ENCODE peak calls at places on chromosomes 1 and 21, in five cellular contexts. One of them, this sample, is unnamed.

GRCh38 chr1:112637257-112638108 is 17.9 kb downstream of the CAPZA1 start:
- DNase-seq in neural crest cell: no peak
- DNase-seq in A549: peak; percentile 40
- DNase-seq in activated CD8-positive, alpha-beta T cell treated with anti-CD3 and anti-CD28 coated beads for 36 hours: no peak
- DNase-seq in PC-3: peak; percentile 26
- DNase-seq in this sample: no peak

GRCh38 chr21:36127977-36128376 is 6.9 kb upstream of the CBR3 start:
- DNase-seq in neural crest cell: no peak
- DNase-seq in A549: no peak
- DNase-seq in activated CD8-positive, alpha-beta T cell treated with anti-CD3 and anti-CD28 coated beads for 36 hours: no peak
- DNase-seq in PC-3: no peak
- DNase-seq in this sample: no peak

GRCh38 chr1:220808501-220809186 is 21.9 kb downstream of the MTARC1 start:
- DNase-seq in neural crest cell: no peak
- DNase-seq in A549: no peak
- DNase-seq in activated CD8-positive, alpha-beta T cell treated with anti-CD3 and anti-CD28 coated beads for 36 hours: no peak
- DNase-seq in PC-3: no peak
- DNase-seq in this sample: no peak

GRCh38 chr1:184210048-184210447 is 158.5 kb downstream of the TSEN15 start:
- DNase-seq in neural crest cell: no peak
- DNase-seq in A549: no peak
- DNase-seq in activated CD8-positive, alpha-beta T cell treated with anti-CD3 and anti-CD28 coated beads for 36 hours: no peak
- DNase-seq in PC-3: no peak
- DNase-seq in this sample: no peak

GRCh38 chr1:40404670-40405462 is 31.3 kb downstream of the SMAP2 start:
- DNase-seq in neural crest cell: no peak
- DNase-seq in A549: peak; percentile 54
- DNase-seq in activated CD8-positive, alpha-beta T cell treated with anti-CD3 and anti-CD28 coated beads for 36 hours: peak; percentile 61
- DNase-seq in PC-3: peak; percentile 76
- DNase-seq in this sample: peak; percentile 22

GRCh38 chr1:160124709-160125478 is 9.3 kb downstream of the ATP1A2 start:
- DNase-seq in neural crest cell: no peak
- DNase-seq in A549: peak; percentile 94
- DNase-seq in activated CD8-positive, alpha-beta T cell treated with anti-CD3 and anti-CD28 coated beads for 36 hours: no peak
- DNase-seq in PC-3: peak; percentile 98
- DNase-seq in this sample: no peak

GRCh38 chr21:44700101-44701022 is 3.4 kb downstream of the KRTAP10-12 start:
- DNase-seq in neural crest cell: no peak
- DNase-seq in A549: no peak
- DNase-seq in activated CD8-positive, alpha-beta T cell treated with anti-CD3 and anti-CD28 coated beads for 36 hours: no peak
- DNase-seq in PC-3: no peak
- DNase-seq in this sample: peak; percentile 21

GRCh38 chr21:45262041-45262581 is 25.6 kb downstream of the POFUT2 start:
- DNase-seq in neural crest cell: no peak
- DNase-seq in A549: no peak
- DNase-seq in activated CD8-positive, alpha-beta T cell treated with anti-CD3 and anti-CD28 coated beads for 36 hours: no peak
- DNase-seq in PC-3: no peak
- DNase-seq in this sample: no peak

GRCh38 chr1:52238474-52238873 is 96.6 kb downstream of the ZFYVE9 start:
- DNase-seq in neural crest cell: no peak
- DNase-seq in A549: no peak
- DNase-seq in activated CD8-positive, alpha-beta T cell treated with anti-CD3 and anti-CD28 coated beads for 36 hours: no peak
- DNase-seq in PC-3: peak; percentile 77
- DNase-seq in this sample: no peak

GRCh38 chr1:91402023-91402422 is 2.6 kb downstream of the HFM1 start:
- DNase-seq in neural crest cell: no peak
- DNase-seq in A549: peak; percentile 29
- DNase-seq in activated CD8-positive, alpha-beta T cell treated with anti-CD3 and anti-CD28 coated beads for 36 hours: no peak
- DNase-seq in PC-3: peak; percentile 55
- DNase-seq in this sample: peak; percentile 25

GRCh38 chr1:63906053-63906704 is 132.4 kb downstream of the ROR1 start:
- DNase-seq in neural crest cell: no peak
- DNase-seq in A549: no peak
- DNase-seq in activated CD8-positive, alpha-beta T cell treated with anti-CD3 and anti-CD28 coated beads for 36 hours: no peak
- DNase-seq in PC-3: no peak
- DNase-seq in this sample: no peak

GRCh38 chr1:35885961-35886558 is 3.1 kb downstream of the AGO1 start:
- DNase-seq in neural crest cell: peak; percentile 64
- DNase-seq in A549: no peak
- DNase-seq in activated CD8-positive, alpha-beta T cell treated with anti-CD3 and anti-CD28 coated beads for 36 hours: no peak
- DNase-seq in PC-3: no peak
- DNase-seq in this sample: no peak

GRCh38 chr1:92989253-92989652 is 28.0 kb upstream of the DIPK1A start:
- DNase-seq in neural crest cell: no peak
- DNase-seq in A549: no peak
- DNase-seq in activated CD8-positive, alpha-beta T cell treated with anti-CD3 and anti-CD28 coated beads for 36 hours: no peak
- DNase-seq in PC-3: peak; percentile 16
- DNase-seq in this sample: no peak

GRCh38 chr1:25198731-25199231 is 33.5 kb downstream of the SYF2 start:
- DNase-seq in neural crest cell: no peak
- DNase-seq in A549: no peak
- DNase-seq in activated CD8-positive, alpha-beta T cell treated with anti-CD3 and anti-CD28 coated beads for 36 hours: peak; percentile 42
- DNase-seq in PC-3: peak; percentile 3
- DNase-seq in this sample: peak; percentile 53

GRCh38 chr1:65156910-65157545 is 9.0 kb downstream of the AK4 start:
- DNase-seq in neural crest cell: no peak
- DNase-seq in A549: no peak
- DNase-seq in activated CD8-positive, alpha-beta T cell treated with anti-CD3 and anti-CD28 coated beads for 36 hours: no peak
- DNase-seq in PC-3: no peak
- DNase-seq in this sample: no peak

GRCh38 chr1:21072721-21073120 is 104.0 kb downstream of the EIF4G3 start:
- DNase-seq in neural crest cell: no peak
- DNase-seq in A549: no peak
- DNase-seq in activated CD8-positive, alpha-beta T cell treated with anti-CD3 and anti-CD28 coated beads for 36 hours: no peak
- DNase-seq in PC-3: no peak
- DNase-seq in this sample: no peak

GRCh38 chr1:228303596-228303995 is 95.8 kb downstream of the OBSCN start:
- DNase-seq in neural crest cell: no peak
- DNase-seq in A549: no peak
- DNase-seq in activated CD8-positive, alpha-beta T cell treated with anti-CD3 and anti-CD28 coated beads for 36 hours: no peak
- DNase-seq in PC-3: no peak
- DNase-seq in this sample: no peak

DNA sequence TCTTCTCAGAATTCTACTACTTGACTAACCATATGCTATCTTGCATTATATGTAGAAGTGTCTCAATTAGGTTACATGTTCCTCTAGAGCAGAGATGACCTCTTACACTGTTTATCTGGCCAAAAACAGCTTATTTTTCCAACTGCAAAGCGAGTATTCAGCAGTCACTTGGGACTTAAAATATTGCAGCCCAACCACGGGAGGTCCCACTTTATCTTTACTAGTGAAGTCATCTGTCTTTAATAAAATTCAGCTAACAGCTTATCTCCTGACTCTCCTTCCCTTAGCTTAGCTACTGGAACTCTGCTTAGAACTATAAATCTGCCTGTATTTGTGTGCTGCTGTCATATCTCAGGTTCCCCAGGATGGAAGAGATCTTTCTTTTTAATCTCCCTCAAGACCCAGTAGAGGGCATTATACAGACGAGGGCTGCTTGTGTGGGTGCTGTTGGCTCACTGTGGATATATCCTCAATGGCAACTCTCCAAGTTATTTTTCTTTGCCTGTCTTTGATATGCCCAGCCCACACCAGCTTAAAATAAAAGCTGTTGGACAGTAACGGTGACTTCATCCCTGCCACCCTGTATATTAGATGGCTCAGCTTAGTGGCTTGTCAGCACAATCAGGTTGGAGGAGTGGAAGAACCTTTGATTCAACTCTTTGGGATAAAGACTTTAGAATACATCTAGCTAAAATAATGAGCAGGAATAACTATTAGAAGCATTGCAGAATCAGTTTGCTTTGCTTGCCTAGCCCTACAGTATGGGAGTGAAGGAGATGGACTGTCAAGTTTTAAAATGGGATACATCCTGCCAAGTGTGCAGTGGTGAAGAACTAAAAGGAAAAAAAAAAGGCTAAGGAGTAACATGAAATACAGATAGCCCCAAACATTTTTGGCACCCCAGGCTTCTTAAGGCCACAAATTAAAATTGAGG is 9.6 kb downstream of the ENSA start:
- DNase-seq in neural crest cell: no peak
- DNase-seq in A549: peak; percentile 79
- DNase-seq in activated CD8-positive, alpha-beta T cell treated with anti-CD3 and anti-CD28 coated beads for 36 hours: no peak
- DNase-seq in PC-3: peak; percentile 84
- DNase-seq in this sample: no peak
- TF ChIP-seq CTCF in neural crest cell: no peak
- TF ChIP-seq CTCF in A549: peak; percentile 58
- TF ChIP-seq CTCF in activated CD8-positive, alpha-beta T cell treated with anti-CD3 and anti-CD28 coated beads for 36 hours: no peak
- TF ChIP-seq CTCF in PC-3: peak; percentile 72
- TF ChIP-seq CTCF in this sample: peak; percentile 31

GRCh38 chr1:19445417-19446342 is 39.7 kb downstream of the CAPZB start:
- DNase-seq in neural crest cell: no peak
- DNase-seq in A549: peak; percentile 42
- DNase-seq in activated CD8-positive, alpha-beta T cell treated with anti-CD3 and anti-CD28 coated beads for 36 hours: no peak
- DNase-seq in PC-3: no peak
- DNase-seq in this sample: no peak
- TF ChIP-seq CTCF in neural crest cell: peak; percentile 54
- TF ChIP-seq CTCF in A549: peak; percentile 21
- TF ChIP-seq CTCF in activated CD8-positive, alpha-beta T cell treated with anti-CD3 and anti-CD28 coated beads for 36 hours: peak; percentile 62
- TF ChIP-seq CTCF in PC-3: peak; percentile 36
- TF ChIP-seq CTCF in this sample: peak; percentile 16

GRCh38 chr1:8862528-8862927 is 16.0 kb downstream of the ENO1 start:
- DNase-seq in neural crest cell: peak; percentile 60
- DNase-seq in A549: peak; percentile 50
- DNase-seq in activated CD8-positive, alpha-beta T cell treated with anti-CD3 and anti-CD28 coated beads for 36 hours: peak; percentile 72
- DNase-seq in PC-3: peak; percentile 30
- DNase-seq in this sample: no peak

GRCh38 chr1:8858112-8858668 is 20.3 kb downstream of the ENO1 start:
- DNase-seq in neural crest cell: no peak
- DNase-seq in A549: no peak
- DNase-seq in activated CD8-positive, alpha-beta T cell treated with anti-CD3 and anti-CD28 coated beads for 36 hours: no peak
- DNase-seq in PC-3: peak; percentile 80
- DNase-seq in this sample: no peak

GRCh38 chr1:8858888-8859706 is 19.4 kb downstream of the ENO1 start:
- DNase-seq in neural crest cell: peak; percentile 54
- DNase-seq in A549: peak; percentile 72
- DNase-seq in activated CD8-positive, alpha-beta T cell treated with anti-CD3 and anti-CD28 coated beads for 36 hours: peak; percentile 74
- DNase-seq in PC-3: peak; percentile 66
- DNase-seq in this sample: no peak

GRCh38 chr1:8863138-8863537 is 15.3 kb downstream of the ENO1 start:
- DNase-seq in neural crest cell: no peak
- DNase-seq in A549: no peak
- DNase-seq in activated CD8-positive, alpha-beta T cell treated with anti-CD3 and anti-CD28 coated beads for 36 hours: no peak
- DNase-seq in PC-3: no peak
- DNase-seq in this sample: no peak

GRCh38 chr1:8860738-8861516 is 17.6 kb downstream of the ENO1 start:
- DNase-seq in neural crest cell: no peak
- DNase-seq in A549: no peak
- DNase-seq in activated CD8-positive, alpha-beta T cell treated with anti-CD3 and anti-CD28 coated beads for 36 hours: no peak
- DNase-seq in PC-3: no peak
- DNase-seq in this sample: no peak
- TF ChIP-seq CTCF in neural crest cell: no peak
- TF ChIP-seq CTCF in A549: no peak
- TF ChIP-seq CTCF in activated CD8-positive, alpha-beta T cell treated with anti-CD3 and anti-CD28 coated beads for 36 hours: no peak
- TF ChIP-seq CTCF in PC-3: no peak
- TF ChIP-seq CTCF in this sample: no peak

GRCh38 chr1:190957565-190957964 is 479.9 kb upstream of the BRINP3 start:
- DNase-seq in neural crest cell: no peak
- DNase-seq in A549: no peak
- DNase-seq in activated CD8-positive, alpha-beta T cell treated with anti-CD3 and anti-CD28 coated beads for 36 hours: no peak
- DNase-seq in PC-3: peak; percentile 30
- DNase-seq in this sample: no peak
- TF ChIP-seq CTCF in neural crest cell: no peak
- TF ChIP-seq CTCF in A549: no peak
- TF ChIP-seq CTCF in activated CD8-positive, alpha-beta T cell treated with anti-CD3 and anti-CD28 coated beads for 36 hours: no peak
- TF ChIP-seq CTCF in PC-3: peak; percentile 51
- TF ChIP-seq CTCF in this sample: no peak

DNA sequence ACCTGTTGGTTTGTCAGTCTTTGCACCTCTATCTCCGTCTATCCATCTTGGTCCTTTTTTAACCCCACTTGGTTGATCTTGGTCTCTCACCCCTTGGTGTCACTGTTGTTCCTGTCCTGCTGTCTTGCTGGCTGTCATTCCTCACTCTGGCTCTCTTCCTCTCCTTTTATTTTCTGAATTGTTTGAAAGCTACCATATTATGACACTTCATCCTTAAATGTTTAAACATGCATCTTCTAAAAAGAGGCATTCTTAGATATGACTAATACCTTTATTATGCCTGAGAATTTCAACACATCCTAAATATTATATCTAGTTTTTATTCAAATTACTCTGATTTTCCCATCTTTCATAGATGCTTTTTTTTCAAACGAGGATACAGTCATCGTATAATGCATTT is 37.0 kb downstream of the BACH1 start:
- DNase-seq in neural crest cell: no peak
- DNase-seq in A549: no peak
- DNase-seq in activated CD8-positive, alpha-beta T cell treated with anti-CD3 and anti-CD28 coated beads for 36 hours: no peak
- DNase-seq in PC-3: peak; percentile 25
- DNase-seq in this sample: no peak
- TF ChIP-seq CTCF in neural crest cell: no peak
- TF ChIP-seq CTCF in A549: no peak
- TF ChIP-seq CTCF in activated CD8-positive, alpha-beta T cell treated with anti-CD3 and anti-CD28 coated beads for 36 hours: no peak
- TF ChIP-seq CTCF in PC-3: peak; percentile 38
- TF ChIP-seq CTCF in this sample: no peak

DNA sequence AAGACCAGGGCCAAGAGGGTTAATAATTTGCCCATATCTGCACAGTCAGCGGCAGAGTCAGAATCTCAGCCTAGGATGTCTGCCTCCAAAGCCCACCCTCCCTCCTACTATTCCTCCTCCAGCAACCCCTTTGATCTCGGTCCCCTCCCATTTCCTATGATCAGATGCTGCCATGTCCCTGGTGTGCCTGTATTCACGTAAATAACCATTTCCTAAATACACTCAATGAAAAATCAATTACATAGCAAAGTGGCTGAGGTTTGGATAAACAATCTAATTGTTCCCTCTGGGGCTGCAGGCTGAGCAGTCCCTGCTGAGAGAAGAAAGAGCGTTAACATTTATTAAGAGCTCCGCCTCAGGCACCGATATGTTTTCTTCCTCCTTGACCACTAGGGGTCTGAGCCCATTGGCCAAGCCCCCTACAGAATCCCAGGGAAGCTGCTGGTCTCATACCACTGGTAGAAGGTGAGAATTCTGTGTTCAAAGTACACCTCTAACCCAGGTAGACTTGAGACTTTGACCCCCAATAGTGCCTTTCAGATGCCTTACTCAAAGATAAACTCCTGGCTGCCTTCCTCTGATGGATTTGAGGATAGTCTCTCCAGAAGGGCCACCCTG is 34.0 kb upstream of the CAMK1G start:
- DNase-seq in neural crest cell: peak; percentile 17
- DNase-seq in A549: no peak
- DNase-seq in activated CD8-positive, alpha-beta T cell treated with anti-CD3 and anti-CD28 coated beads for 36 hours: no peak
- DNase-seq in PC-3: no peak
- DNase-seq in this sample: no peak
- TF ChIP-seq CTCF in neural crest cell: peak; percentile 59
- TF ChIP-seq CTCF in A549: no peak
- TF ChIP-seq CTCF in activated CD8-positive, alpha-beta T cell treated with anti-CD3 and anti-CD28 coated beads for 36 hours: no peak
- TF ChIP-seq CTCF in PC-3: peak; percentile 48
- TF ChIP-seq CTCF in this sample: no peak